ENCODE peak calls at places on chromosomes 4 and X, in six cellular contexts. K is lower lobe of right lung, W is endothelial cell, D is astrocyte of the spinal cord, L is endodermal cell, B is GM13977. Y is an unnamed sample.

GRCh38 chr4:74874785-74875367 is 58.0 kb upstream of the PARM1 start:
- DNase-seq in W (peak; percentile 23), K (no peak), L (peak; percentile 51), D (peak; percentile 75), B (peak; percentile 36), Y (peak; percentile 4)

GRCh38 chr4:87073570-87074470 is 139.0 kb downstream of the AFF1 start:
- DNase-seq in B (peak; percentile 45), K (peak; percentile 65), D (peak; percentile 44), W (no peak), L (no peak), Y (peak; percentile 91)

GRCh38 chr4:20591571-20592455 is 108.4 kb upstream of the PACRGL start:
- DNase-seq in W (no peak), D (no peak), K (no peak), B (no peak), L (no peak), Y (no peak)

GRCh38 chrX:85963736-85964135 is 83.6 kb downstream of the CHM start:
- DNase-seq in K (no peak), B (no peak), D (peak; percentile 74), W (no peak), L (peak; percentile 54), Y (no peak)

GRCh38 chr4:84916233-84916632 is 50.3 kb downstream of the WDFY3 start:
- DNase-seq in L (no peak), K (no peak), W (no peak), B (no peak), D (no peak), Y (no peak)

GRCh38 chr4:179095585-179096228 is 1653.5 kb upstream of the AGA start:
- DNase-seq in K (no peak), D (peak; percentile 51), L (peak; percentile 78), B (no peak), W (peak; percentile 59), Y (peak; percentile 3)

GRCh38 chr4:40586034-40586433 is 43.6 kb downstream of the RBM47 start:
- DNase-seq in B (no peak), D (no peak), L (no peak), K (no peak), W (no peak), Y (no peak)

GRCh38 chr4:38013461-38014366 is 53.5 kb downstream of the PTTG2 start:
- DNase-seq in L (no peak), B (no peak), W (no peak), D (peak; percentile 76), K (no peak), Y (no peak)

GRCh38 chrX:117972681-117973080 is 143.9 kb downstream of the KLHL13 start:
- DNase-seq in W (no peak), L (peak; percentile 39), K (no peak), B (no peak), D (peak; percentile 18), Y (no peak)

GRCh38 chrX:85108165-85108564 is 104.5 kb downstream of the APOOL start:
- DNase-seq in D (no peak), B (no peak), L (no peak), K (no peak), W (no peak), Y (no peak)

GRCh38 chr4:77852892-77853495 is 9.6 kb upstream of the MRPL1 start:
- DNase-seq in D (no peak), W (no peak), K (no peak), L (no peak), B (peak; percentile 52), Y (peak; percentile 87)

GRCh38 chrX:71809886-71810285 is 46.7 kb downstream of the CXorf49B start:
- DNase-seq in K (no peak), D (no peak), B (no peak), L (no peak), W (no peak), Y (no peak)

GRCh38 chr4:132493476-132493875 is 655.6 kb upstream of the PCDH10 start:
- DNase-seq in K (no peak), B (no peak), L (no peak), D (no peak), W (no peak), Y (no peak)

GRCh38 chr4:113636438-113636818 is 125.1 kb downstream of the CAMK2D start:
- DNase-seq in B (peak; percentile 22), K (no peak), L (no peak), W (no peak), D (no peak), Y (peak; percentile 24)
- TF ChIP-seq CTCF in B (peak; percentile 51), K (peak; percentile 11), L (peak; percentile 42), W (no peak), D (no peak), Y (no peak)

DNA sequence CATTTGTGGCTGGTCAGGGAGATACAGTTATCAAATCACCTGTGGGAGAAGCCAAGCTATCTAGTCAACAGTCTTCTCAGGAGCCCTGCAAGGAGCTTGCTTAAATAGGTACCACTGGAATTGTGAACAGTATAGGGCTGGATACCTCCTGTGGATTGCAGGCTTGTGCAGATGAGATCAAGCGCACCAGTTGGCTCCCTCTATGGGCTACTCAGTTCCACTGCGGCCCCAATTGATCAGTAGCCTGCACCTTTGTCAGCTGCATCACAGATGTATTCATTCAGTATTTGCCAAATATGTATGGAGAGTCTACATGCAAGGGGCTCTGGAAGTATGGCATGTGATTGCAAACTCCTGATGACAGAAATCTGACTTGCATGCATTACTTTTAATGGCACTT is 28.6 kb downstream of the TEX13A start:
- DNase-seq in W (peak; percentile 4), K (no peak), D (peak; percentile 5), B (peak; percentile 12), L (peak; percentile 71), Y (no peak)
- TF ChIP-seq CTCF in W (no peak), K (peak; percentile 14), D (peak; percentile 67), B (peak; percentile 24), L (peak; percentile 75), Y (no peak)

DNA sequence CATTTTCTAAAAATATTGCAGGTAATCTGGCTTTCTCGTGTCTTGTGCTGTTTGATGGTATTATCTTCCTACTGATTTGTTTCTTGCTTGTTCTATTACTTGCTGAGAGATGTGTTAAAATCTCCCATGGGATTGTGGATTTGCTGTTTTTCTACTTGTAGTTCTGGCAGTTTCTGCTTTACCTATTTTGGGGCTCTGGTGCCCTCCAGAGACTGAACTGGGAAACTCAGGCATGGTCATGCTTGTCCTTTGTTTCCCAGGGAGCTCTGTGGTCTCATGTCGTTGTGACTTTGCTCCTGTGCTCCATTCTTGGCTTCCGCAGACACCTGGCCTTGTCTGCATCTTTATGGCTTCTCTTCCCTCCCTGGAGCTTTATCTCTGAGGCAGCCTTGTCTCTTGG is 39.5 kb downstream of the NSD2 start:
- DNase-seq in K (no peak), L (peak; percentile 88), D (peak; percentile 68), W (peak; percentile 67), B (no peak), Y (peak; percentile 33)
- TF ChIP-seq CTCF in K (peak; percentile 41), L (peak; percentile 78), D (peak; percentile 80), W (no peak), B (peak; percentile 55), Y (peak; percentile 40)

DNA sequence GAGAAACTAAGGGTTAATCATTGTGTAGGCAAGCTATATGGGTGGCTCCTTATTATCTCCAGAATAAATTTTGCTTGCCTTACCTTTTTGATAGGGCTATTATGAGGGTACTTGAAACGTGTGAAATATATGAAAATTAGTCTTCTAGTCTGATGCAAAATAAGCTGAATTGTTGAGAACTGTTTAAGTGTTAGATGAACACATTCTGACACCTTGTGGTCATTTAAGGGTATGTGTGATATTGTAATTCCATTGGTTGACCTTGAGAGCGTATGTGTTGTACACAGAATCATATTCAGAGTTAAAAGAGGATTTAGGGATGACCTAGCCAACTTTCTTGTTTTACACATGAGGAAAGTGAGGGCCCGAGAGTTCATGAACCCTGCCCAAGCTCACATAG is 44.6 kb upstream of the LINC00632 start:
- DNase-seq in K (no peak), D (peak; percentile 19), W (no peak), L (no peak), B (peak; percentile 12), Y (no peak)
- TF ChIP-seq CTCF in K (peak; percentile 12), D (no peak), W (peak; percentile 34), L (peak; percentile 82), B (peak; percentile 31), Y (peak; percentile 13)

GRCh38 chrX:19005909-19006308 is 22.0 kb upstream of the PHKA2 start:
- DNase-seq in K (no peak), B (no peak), L (no peak), W (no peak), D (no peak), Y (no peak)
- TF ChIP-seq CTCF in K (no peak), B (peak; percentile 23), L (peak; percentile 51), W (no peak), D (no peak), Y (no peak)

GRCh38 chr4:137692205-137692604 is 159.9 kb upstream of the PCDH18 start:
- DNase-seq in W (no peak), L (no peak), D (no peak), B (no peak), K (no peak), Y (no peak)

GRCh38 chr4:137693641-137694040 is 161.3 kb upstream of the PCDH18 start:
- DNase-seq in L (no peak), D (no peak), W (no peak), B (no peak), K (no peak), Y (no peak)

GRCh38 chr4:137694138-137694537 is 161.8 kb upstream of the PCDH18 start:
- DNase-seq in D (peak; percentile 54), K (no peak), L (no peak), W (no peak), B (no peak), Y (no peak)

GRCh38 chr4:137685357-137685756 is 153.1 kb upstream of the PCDH18 start:
- DNase-seq in L (no peak), K (no peak), B (no peak), W (no peak), D (peak; percentile 44), Y (no peak)

GRCh38 chr4:137688651-137689050 is 156.4 kb upstream of the PCDH18 start:
- DNase-seq in K (no peak), W (no peak), L (no peak), B (no peak), D (no peak), Y (no peak)
- TF ChIP-seq CTCF in K (no peak), W (no peak), L (no peak), B (no peak), D (no peak), Y (no peak)